ENCODE peak calls at places on chromosomes 3 and 15, in six cellular contexts. One of them, this sample, is unnamed.

GRCh38 chr3:123930426-123930825 is 30.6 kb downstream of the CCDC14 start:
- DNase-seq in NCI-H2081: no peak
- DNase-seq in GM10248: no peak
- DNase-seq in left kidney: no peak
- DNase-seq in AML-193: no peak
- DNase-seq in aorta: no peak
- DNase-seq in this sample: no peak

GRCh38 chr15:80031841-80032240 is 27.6 kb upstream of the ZFAND6 start:
- DNase-seq in NCI-H2081: peak
- DNase-seq in GM10248: no peak
- DNase-seq in left kidney: no peak
- DNase-seq in AML-193: no peak
- DNase-seq in aorta: no peak
- DNase-seq in this sample: peak

GRCh38 chr3:123642182-123642956 is 57.5 kb upstream of the HACD2 start:
- DNase-seq in NCI-H2081: peak
- DNase-seq in GM10248: peak
- DNase-seq in left kidney: peak
- DNase-seq in AML-193: peak
- DNase-seq in aorta: peak
- DNase-seq in this sample: peak

GRCh38 chr3:13539285-13539625 is 9.7 kb upstream of the FBLN2 start:
- DNase-seq in NCI-H2081: no peak
- DNase-seq in GM10248: no peak
- DNase-seq in left kidney: no peak
- DNase-seq in AML-193: no peak
- DNase-seq in aorta: peak
- DNase-seq in this sample: no peak

GRCh38 chr3:160447544-160447943 is 2.0 kb downstream of the TRIM59 start:
- DNase-seq in NCI-H2081: no peak
- DNase-seq in GM10248: no peak
- DNase-seq in left kidney: no peak
- DNase-seq in AML-193: no peak
- DNase-seq in aorta: no peak
- DNase-seq in this sample: no peak

GRCh38 chr3:152302521-152303021 is 33.8 kb downstream of the MBNL1 start:
- DNase-seq in NCI-H2081: peak
- DNase-seq in GM10248: no peak
- DNase-seq in left kidney: peak
- DNase-seq in AML-193: no peak
- DNase-seq in aorta: peak
- DNase-seq in this sample: peak

GRCh38 chr3:111238896-111239295 is 167.3 kb downstream of the NECTIN3 start:
- DNase-seq in NCI-H2081: no peak
- DNase-seq in GM10248: no peak
- DNase-seq in left kidney: no peak
- DNase-seq in AML-193: no peak
- DNase-seq in aorta: no peak
- DNase-seq in this sample: no peak

GRCh38 chr3:15667484-15667883 is 65.9 kb downstream of the BTD start:
- DNase-seq in NCI-H2081: no peak
- DNase-seq in GM10248: no peak
- DNase-seq in left kidney: no peak
- DNase-seq in AML-193: no peak
- DNase-seq in aorta: no peak
- DNase-seq in this sample: no peak

GRCh38 chr15:93485922-93486327 is 396.9 kb upstream of the RGMA start:
- DNase-seq in NCI-H2081: peak
- DNase-seq in GM10248: no peak
- DNase-seq in left kidney: peak
- DNase-seq in AML-193: no peak
- DNase-seq in aorta: no peak
- DNase-seq in this sample: peak

GRCh38 chr3:33096103-33096868 is 660 bp downstream of the GLB1 start:
- DNase-seq in NCI-H2081: no peak
- DNase-seq in GM10248: peak
- DNase-seq in left kidney: peak
- DNase-seq in AML-193: peak
- DNase-seq in aorta: peak
- DNase-seq in this sample: peak

GRCh38 chr3:135891121-135891520 is 74.4 kb upstream of the PPP2R3A start:
- DNase-seq in NCI-H2081: no peak
- DNase-seq in GM10248: no peak
- DNase-seq in left kidney: no peak
- DNase-seq in AML-193: no peak
- DNase-seq in aorta: no peak
- DNase-seq in this sample: no peak

GRCh38 chr3:143650827-143651226 is 197.4 kb downstream of the SLC9A9 start:
- DNase-seq in NCI-H2081: no peak
- DNase-seq in GM10248: no peak
- DNase-seq in left kidney: no peak
- DNase-seq in AML-193: no peak
- DNase-seq in aorta: no peak
- DNase-seq in this sample: no peak

GRCh38 chr3:59946401-59946800 is 896.6 kb upstream of the CFAP20DC start:
- DNase-seq in NCI-H2081: no peak
- DNase-seq in GM10248: no peak
- DNase-seq in left kidney: no peak
- DNase-seq in AML-193: no peak
- DNase-seq in aorta: no peak
- DNase-seq in this sample: no peak

GRCh38 chr3:43434431-43434830 is 148.1 kb downstream of the SNRK start:
- DNase-seq in NCI-H2081: no peak
- DNase-seq in GM10248: no peak
- DNase-seq in left kidney: no peak
- DNase-seq in AML-193: no peak
- DNase-seq in aorta: no peak
- DNase-seq in this sample: no peak

GRCh38 chr15:67085818-67086649 is 20.6 kb downstream of the SMAD3 start:
- DNase-seq in NCI-H2081: no peak
- DNase-seq in GM10248: peak
- DNase-seq in left kidney: no peak
- DNase-seq in AML-193: peak
- DNase-seq in aorta: peak
- DNase-seq in this sample: no peak

GRCh38 chr15:99921086-99921485 is 187.8 kb upstream of the LYSMD4 start:
- DNase-seq in NCI-H2081: no peak
- DNase-seq in GM10248: no peak
- DNase-seq in left kidney: no peak
- DNase-seq in AML-193: no peak
- DNase-seq in aorta: no peak
- DNase-seq in this sample: no peak

GRCh38 chr3:171186383-171186782 is 159.9 kb upstream of the SLC2A2 start:
- DNase-seq in NCI-H2081: no peak
- DNase-seq in GM10248: no peak
- DNase-seq in left kidney: no peak
- DNase-seq in AML-193: no peak
- DNase-seq in aorta: no peak
- DNase-seq in this sample: no peak

GRCh38 chr15:32706704-32707103 is 11.1 kb upstream of the GREM1 start:
- DNase-seq in NCI-H2081: no peak
- DNase-seq in GM10248: no peak
- DNase-seq in left kidney: no peak
- DNase-seq in AML-193: no peak
- DNase-seq in aorta: no peak
- DNase-seq in this sample: no peak

GRCh38 chr3:169323580-169324453 is 339.7 kb downstream of the MECOM start:
- DNase-seq in NCI-H2081: no peak
- DNase-seq in GM10248: no peak
- DNase-seq in left kidney: peak
- DNase-seq in AML-193: no peak
- DNase-seq in aorta: no peak
- DNase-seq in this sample: no peak

GRCh38 chr3:152976232-152976631 is 141.3 kb downstream of the P2RY1 start:
- DNase-seq in NCI-H2081: no peak
- DNase-seq in GM10248: no peak
- DNase-seq in left kidney: no peak
- DNase-seq in AML-193: no peak
- DNase-seq in aorta: no peak
- DNase-seq in this sample: no peak

GRCh38 chr3:139534992-139535879 is 4.3 kb downstream of the RBP1 start:
- DNase-seq in NCI-H2081: peak
- DNase-seq in GM10248: no peak
- DNase-seq in left kidney: peak
- DNase-seq in AML-193: no peak
- DNase-seq in aorta: peak
- DNase-seq in this sample: peak

GRCh38 chr3:190533511-190534282 is 19.8 kb downstream of the IL1RAP start:
- DNase-seq in NCI-H2081: no peak
- DNase-seq in GM10248: no peak
- DNase-seq in left kidney: peak
- DNase-seq in AML-193: no peak
- DNase-seq in aorta: peak
- DNase-seq in this sample: no peak

GRCh38 chr3:29156071-29156715 is 124.7 kb upstream of the RBMS3 start:
- DNase-seq in NCI-H2081: no peak
- DNase-seq in GM10248: no peak
- DNase-seq in left kidney: peak
- DNase-seq in AML-193: no peak
- DNase-seq in aorta: no peak
- DNase-seq in this sample: peak

GRCh38 chr15:62927196-62927595 is 115.4 kb upstream of the TPM1 start:
- DNase-seq in NCI-H2081: no peak
- DNase-seq in GM10248: no peak
- DNase-seq in left kidney: no peak
- DNase-seq in AML-193: no peak
- DNase-seq in aorta: no peak
- DNase-seq in this sample: no peak

GRCh38 chr3:15714448-15714847 is 83.3 kb downstream of the ANKRD28 start:
- DNase-seq in NCI-H2081: no peak
- DNase-seq in GM10248: no peak
- DNase-seq in left kidney: no peak
- DNase-seq in AML-193: no peak
- DNase-seq in aorta: no peak
- DNase-seq in this sample: no peak

GRCh38 chr15:61195116-61196002 is 33.7 kb downstream of the RORA start:
- DNase-seq in NCI-H2081: peak
- DNase-seq in GM10248: peak
- DNase-seq in left kidney: peak
- DNase-seq in AML-193: peak
- DNase-seq in aorta: no peak
- DNase-seq in this sample: peak

GRCh38 chr3:148642214-148642613 is 55.5 kb upstream of the AGTR1 start:
- DNase-seq in NCI-H2081: no peak
- DNase-seq in GM10248: no peak
- DNase-seq in left kidney: no peak
- DNase-seq in AML-193: no peak
- DNase-seq in aorta: no peak
- DNase-seq in this sample: no peak

GRCh38 chr3:126131881-126132750 is 48.2 kb upstream of the SLC41A3 start:
- DNase-seq in NCI-H2081: no peak
- DNase-seq in GM10248: no peak
- DNase-seq in left kidney: peak
- DNase-seq in AML-193: no peak
- DNase-seq in aorta: peak
- DNase-seq in this sample: no peak

GRCh38 chr3:161414907-161415306 is 43.6 kb upstream of the SPTSSB start:
- DNase-seq in NCI-H2081: no peak
- DNase-seq in GM10248: no peak
- DNase-seq in left kidney: no peak
- DNase-seq in AML-193: no peak
- DNase-seq in aorta: no peak
- DNase-seq in this sample: no peak

GRCh38 chr3:188729422-188729821 is 442.3 kb upstream of the TPRG1 start:
- DNase-seq in NCI-H2081: no peak
- DNase-seq in GM10248: no peak
- DNase-seq in left kidney: no peak
- DNase-seq in AML-193: no peak
- DNase-seq in aorta: no peak
- DNase-seq in this sample: no peak

GRCh38 chr3:110736332-110736731 is 335.3 kb upstream of the NECTIN3 start:
- DNase-seq in NCI-H2081: no peak
- DNase-seq in GM10248: no peak
- DNase-seq in left kidney: no peak
- DNase-seq in AML-193: no peak
- DNase-seq in aorta: no peak
- DNase-seq in this sample: no peak

GRCh38 chr15:63025460-63025859 is 17.1 kb upstream of the TPM1 start:
- DNase-seq in NCI-H2081: no peak
- DNase-seq in GM10248: no peak
- DNase-seq in left kidney: no peak
- DNase-seq in AML-193: no peak
- DNase-seq in aorta: no peak
- DNase-seq in this sample: peak

GRCh38 chr3:114852974-114853373 is 294.1 kb downstream of the ZBTB20 start:
- DNase-seq in NCI-H2081: no peak
- DNase-seq in GM10248: no peak
- DNase-seq in left kidney: no peak
- DNase-seq in AML-193: no peak
- DNase-seq in aorta: no peak
- DNase-seq in this sample: no peak

GRCh38 chr3:51974963-51975856 is at the start of gene ABHD14A:
- DNase-seq in NCI-H2081: peak
- DNase-seq in GM10248: peak
- DNase-seq in left kidney: peak
- DNase-seq in AML-193: peak
- DNase-seq in aorta: peak
- DNase-seq in this sample: peak

GRCh38 chr3:122642935-122643334 is 37.7 kb upstream of the PARP14 start:
- DNase-seq in NCI-H2081: no peak
- DNase-seq in GM10248: peak
- DNase-seq in left kidney: no peak
- DNase-seq in AML-193: no peak
- DNase-seq in aorta: no peak
- DNase-seq in this sample: no peak

GRCh38 chr3:107323723-107324122 is 53.5 kb upstream of the CCDC54 start:
- DNase-seq in NCI-H2081: no peak
- DNase-seq in GM10248: no peak
- DNase-seq in left kidney: no peak
- DNase-seq in AML-193: no peak
- DNase-seq in aorta: no peak
- DNase-seq in this sample: no peak

GRCh38 chr15:39874890-39875549 is 45.0 kb downstream of the GPR176 start:
- DNase-seq in NCI-H2081: peak
- DNase-seq in GM10248: peak
- DNase-seq in left kidney: peak
- DNase-seq in AML-193: peak
- DNase-seq in aorta: no peak
- DNase-seq in this sample: peak

This sample was measured in NCI-H69.